ENCODE peak calls at places on chromosome 16, in six cellular contexts. One of them, this sample, is unnamed. For H3K27me3, the result is how much of the 10 kb centered on the place peaks cover.

GRCh38 chr16:80591071-80591935 is 50.5 kb downstream of the DYNLRB2 start:
- DNase-seq in astrocyte: no peak
- DNase-seq in psoas muscle: no peak
- DNase-seq in SK-N-SH: no peak
- DNase-seq in esophagus squamous epithelium: no peak
- DNase-seq in IMR-90: no peak
- DNase-seq in this sample: no peak

GRCh38 chr16:70805787-70806186 is 4.8 kb upstream of the VAC14 start:
- DNase-seq in astrocyte: peak
- DNase-seq in psoas muscle: no peak
- DNase-seq in SK-N-SH: no peak
- DNase-seq in esophagus squamous epithelium: no peak
- DNase-seq in IMR-90: peak
- DNase-seq in this sample: peak

GRCh38 chr16:20073203-20074088 is at the start of gene GPR139:
- DNase-seq in astrocyte: no peak
- DNase-seq in psoas muscle: no peak
- DNase-seq in SK-N-SH: peak
- DNase-seq in esophagus squamous epithelium: no peak
- DNase-seq in IMR-90: no peak
- DNase-seq in this sample: no peak

GRCh38 chr16:27355610-27356009 is 41.8 kb downstream of the IL4R start:
- DNase-seq in astrocyte: no peak
- DNase-seq in psoas muscle: peak
- DNase-seq in SK-N-SH: no peak
- DNase-seq in esophagus squamous epithelium: no peak
- DNase-seq in IMR-90: peak
- DNase-seq in this sample: no peak

GRCh38 chr16:47229651-47230050 is 85.9 kb upstream of the NETO2 start:
- DNase-seq in astrocyte: no peak
- DNase-seq in psoas muscle: no peak
- DNase-seq in SK-N-SH: no peak
- DNase-seq in esophagus squamous epithelium: no peak
- DNase-seq in IMR-90: no peak
- DNase-seq in this sample: no peak

GRCh38 chr16:27232061-27232841 is 28.9 kb downstream of the KDM8 start:
- DNase-seq in astrocyte: peak
- DNase-seq in psoas muscle: no peak
- DNase-seq in SK-N-SH: no peak
- DNase-seq in esophagus squamous epithelium: no peak
- DNase-seq in IMR-90: no peak
- DNase-seq in this sample: no peak

GRCh38 chr16:48435319-48435682 is 50.1 kb upstream of the SIAH1 start:
- DNase-seq in astrocyte: no peak
- DNase-seq in psoas muscle: no peak
- DNase-seq in SK-N-SH: no peak
- DNase-seq in esophagus squamous epithelium: no peak
- DNase-seq in IMR-90: no peak
- DNase-seq in this sample: no peak

GRCh38 chr16:1929105-1929504 is 10.9 kb upstream of the HS3ST6 start:
- DNase-seq in astrocyte: no peak
- DNase-seq in psoas muscle: no peak
- DNase-seq in SK-N-SH: peak
- DNase-seq in esophagus squamous epithelium: no peak
- DNase-seq in IMR-90: no peak
- DNase-seq in this sample: no peak

GRCh38 chr16:53678756-53679334 is 24.8 kb downstream of the RPGRIP1L start:
- DNase-seq in astrocyte: peak
- DNase-seq in psoas muscle: no peak
- DNase-seq in SK-N-SH: no peak
- DNase-seq in esophagus squamous epithelium: no peak
- DNase-seq in IMR-90: peak
- DNase-seq in this sample: no peak

GRCh38 chr16:15552507-15552906 is 90.4 kb downstream of the MARF1 start:
- DNase-seq in astrocyte: no peak
- DNase-seq in psoas muscle: no peak
- DNase-seq in SK-N-SH: no peak
- DNase-seq in esophagus squamous epithelium: no peak
- DNase-seq in IMR-90: no peak
- DNase-seq in this sample: no peak

GRCh38 chr16:27408012-27408601 is 6.1 kb downstream of the IL21R start:
- DNase-seq in astrocyte: peak
- DNase-seq in psoas muscle: no peak
- DNase-seq in SK-N-SH: no peak
- DNase-seq in esophagus squamous epithelium: no peak
- DNase-seq in IMR-90: peak
- DNase-seq in this sample: peak

GRCh38 chr16:24075929-24076716 is 180.0 kb upstream of the CACNG3 start:
- DNase-seq in astrocyte: no peak
- DNase-seq in psoas muscle: no peak
- DNase-seq in SK-N-SH: no peak
- DNase-seq in esophagus squamous epithelium: no peak
- DNase-seq in IMR-90: no peak
- DNase-seq in this sample: peak

GRCh38 chr16:19709381-19710136 is 8.5 kb downstream of the KNOP1 start:
- DNase-seq in astrocyte: no peak
- DNase-seq in psoas muscle: no peak
- DNase-seq in SK-N-SH: no peak
- DNase-seq in esophagus squamous epithelium: no peak
- DNase-seq in IMR-90: no peak
- DNase-seq in this sample: no peak

GRCh38 chr16:5065813-5066212 is at the start of gene C16orf89:
- DNase-seq in astrocyte: no peak
- DNase-seq in psoas muscle: no peak
- DNase-seq in SK-N-SH: no peak
- DNase-seq in esophagus squamous epithelium: no peak
- DNase-seq in IMR-90: no peak
- DNase-seq in this sample: no peak

GRCh38 chr16:69166946-69167930 is 19.7 kb upstream of the SNTB2 start:
- DNase-seq in astrocyte: peak
- DNase-seq in psoas muscle: no peak
- DNase-seq in SK-N-SH: no peak
- DNase-seq in esophagus squamous epithelium: no peak
- DNase-seq in IMR-90: peak
- DNase-seq in this sample: no peak

GRCh38 chr16:84198401-84198800 is 7.4 kb downstream of the ADAD2 start:
- DNase-seq in astrocyte: peak
- DNase-seq in psoas muscle: no peak
- DNase-seq in SK-N-SH: no peak
- DNase-seq in esophagus squamous epithelium: no peak
- DNase-seq in IMR-90: peak
- DNase-seq in this sample: peak

GRCh38 chr16:29029168-29029994 is 44.5 kb downstream of the LAT start:
- DNase-seq in astrocyte: peak
- DNase-seq in psoas muscle: no peak
- DNase-seq in SK-N-SH: no peak
- DNase-seq in esophagus squamous epithelium: no peak
- DNase-seq in IMR-90: peak
- DNase-seq in this sample: peak

GRCh38 chr16:49474741-49475140 is 101.1 kb downstream of the C16orf78 start:
- DNase-seq in astrocyte: no peak
- DNase-seq in psoas muscle: peak
- DNase-seq in SK-N-SH: no peak
- DNase-seq in esophagus squamous epithelium: no peak
- DNase-seq in IMR-90: no peak
- DNase-seq in this sample: no peak

GRCh38 chr16:57744646-57744903 is 9.0 kb downstream of the KATNB1 start:
- DNase-seq in astrocyte: no peak
- DNase-seq in psoas muscle: no peak
- DNase-seq in SK-N-SH: no peak
- DNase-seq in esophagus squamous epithelium: no peak
- DNase-seq in IMR-90: no peak
- DNase-seq in this sample: no peak

GRCh38 chr16:22681881-22682291 is 132.1 kb upstream of the HS3ST2 start:
- DNase-seq in astrocyte: no peak
- DNase-seq in psoas muscle: no peak
- DNase-seq in SK-N-SH: no peak
- DNase-seq in esophagus squamous epithelium: no peak
- DNase-seq in IMR-90: no peak
- DNase-seq in this sample: no peak

GRCh38 chr16:76780556-76780955 is 410.4 kb upstream of the MON1B start:
- DNase-seq in astrocyte: no peak
- DNase-seq in psoas muscle: no peak
- DNase-seq in SK-N-SH: no peak
- DNase-seq in esophagus squamous epithelium: no peak
- DNase-seq in IMR-90: no peak
- DNase-seq in this sample: peak

GRCh38 chr16:57132470-57132869 is 40.1 kb downstream of the CPNE2 start:
- DNase-seq in astrocyte: no peak
- DNase-seq in psoas muscle: no peak
- DNase-seq in SK-N-SH: no peak
- DNase-seq in esophagus squamous epithelium: no peak
- DNase-seq in IMR-90: no peak
- DNase-seq in this sample: no peak

GRCh38 chr16:84020353-84020752 is 22.2 kb downstream of the SLC38A8 start:
- DNase-seq in astrocyte: no peak
- DNase-seq in psoas muscle: no peak
- DNase-seq in SK-N-SH: no peak
- DNase-seq in esophagus squamous epithelium: no peak
- DNase-seq in IMR-90: no peak
- DNase-seq in this sample: no peak

GRCh38 chr16:77236063-77236511 is 36.9 kb downstream of the SYCE1L start:
- DNase-seq in astrocyte: peak
- DNase-seq in psoas muscle: peak
- DNase-seq in SK-N-SH: peak
- DNase-seq in esophagus squamous epithelium: peak
- DNase-seq in IMR-90: peak
- DNase-seq in this sample: no peak

GRCh38 chr16:56603589-56603988 is 4.8 kb upstream of the MT2A start:
- DNase-seq in astrocyte: no peak
- DNase-seq in psoas muscle: peak
- DNase-seq in SK-N-SH: peak
- DNase-seq in esophagus squamous epithelium: no peak
- DNase-seq in IMR-90: peak
- DNase-seq in this sample: no peak

GRCh38 chr16:89435051-89435450 is 55.3 kb downstream of the ANKRD11 start:
- DNase-seq in astrocyte: no peak
- DNase-seq in psoas muscle: no peak
- DNase-seq in SK-N-SH: no peak
- DNase-seq in esophagus squamous epithelium: no peak
- DNase-seq in IMR-90: no peak
- DNase-seq in this sample: no peak

GRCh38 chr16:26195225-26195624 is 503.5 kb downstream of the HS3ST4 start:
- DNase-seq in astrocyte: no peak
- DNase-seq in psoas muscle: no peak
- DNase-seq in SK-N-SH: no peak
- DNase-seq in esophagus squamous epithelium: no peak
- DNase-seq in IMR-90: no peak
- DNase-seq in this sample: no peak

GRCh38 chr16:72809446-72809845 is 238.5 kb downstream of the ZFHX3 start:
- DNase-seq in astrocyte: no peak
- DNase-seq in psoas muscle: no peak
- DNase-seq in SK-N-SH: no peak
- DNase-seq in esophagus squamous epithelium: no peak
- DNase-seq in IMR-90: no peak
- DNase-seq in this sample: no peak
- H3K27ac ChIP-seq in astrocyte: no peak
- H3K27ac ChIP-seq in psoas muscle: no peak
- H3K27ac ChIP-seq in SK-N-SH: peak
- H3K27ac ChIP-seq in esophagus squamous epithelium: no peak
- H3K27ac ChIP-seq in IMR-90: no peak
- H3K27ac ChIP-seq in this sample: no peak

GRCh38 chr16:67170948-67171649 is 761 bp downstream of the NOL3 start:
- DNase-seq in astrocyte: no peak
- DNase-seq in psoas muscle: no peak
- DNase-seq in SK-N-SH: no peak
- DNase-seq in esophagus squamous epithelium: no peak
- DNase-seq in IMR-90: peak
- DNase-seq in this sample: no peak
- H3K27me3 ChIP-seq in astrocyte: under half
- H3K27me3 ChIP-seq in psoas muscle: under half
- H3K27me3 ChIP-seq in SK-N-SH: under half
- H3K27me3 ChIP-seq in esophagus squamous epithelium: under half
- H3K27me3 ChIP-seq in IMR-90: under half
- H3K27me3 ChIP-seq in this sample: under half

GRCh38 chr16:85917012-85917411 is 18.1 kb downstream of the IRF8 start:
- DNase-seq in astrocyte: no peak
- DNase-seq in psoas muscle: no peak
- DNase-seq in SK-N-SH: no peak
- DNase-seq in esophagus squamous epithelium: no peak
- DNase-seq in IMR-90: no peak
- DNase-seq in this sample: no peak

GRCh38 chr16:85914423-85914794 is 15.4 kb downstream of the IRF8 start:
- DNase-seq in astrocyte: no peak
- DNase-seq in psoas muscle: no peak
- DNase-seq in SK-N-SH: no peak
- DNase-seq in esophagus squamous epithelium: no peak
- DNase-seq in IMR-90: no peak
- DNase-seq in this sample: no peak

GRCh38 chr16:85913688-85914422 is 14.9 kb downstream of the IRF8 start:
- DNase-seq in astrocyte: peak
- DNase-seq in psoas muscle: no peak
- DNase-seq in SK-N-SH: no peak
- DNase-seq in esophagus squamous epithelium: no peak
- DNase-seq in IMR-90: no peak
- DNase-seq in this sample: no peak

GRCh38 chr16:85916141-85916890 is 17.4 kb downstream of the IRF8 start:
- DNase-seq in astrocyte: peak
- DNase-seq in psoas muscle: no peak
- DNase-seq in SK-N-SH: no peak
- DNase-seq in esophagus squamous epithelium: no peak
- DNase-seq in IMR-90: no peak
- DNase-seq in this sample: no peak

GRCh38 chr16:85915125-85915845 is 16.3 kb downstream of the IRF8 start:
- DNase-seq in astrocyte: no peak
- DNase-seq in psoas muscle: no peak
- DNase-seq in SK-N-SH: no peak
- DNase-seq in esophagus squamous epithelium: no peak
- DNase-seq in IMR-90: no peak
- DNase-seq in this sample: no peak
- H3K27ac ChIP-seq in astrocyte: no peak
- H3K27ac ChIP-seq in psoas muscle: no peak
- H3K27ac ChIP-seq in SK-N-SH: no peak
- H3K27ac ChIP-seq in esophagus squamous epithelium: no peak
- H3K27ac ChIP-seq in IMR-90: no peak
- H3K27ac ChIP-seq in this sample: no peak

GRCh38 chr16:82181456-82182185 is 11.6 kb upstream of the MPHOSPH6 start:
- DNase-seq in astrocyte: no peak
- DNase-seq in psoas muscle: no peak
- DNase-seq in SK-N-SH: no peak
- DNase-seq in esophagus squamous epithelium: no peak
- DNase-seq in IMR-90: no peak
- DNase-seq in this sample: no peak

GRCh38 chr16:82177555-82177954 is 7.5 kb upstream of the MPHOSPH6 start:
- DNase-seq in astrocyte: no peak
- DNase-seq in psoas muscle: no peak
- DNase-seq in SK-N-SH: no peak
- DNase-seq in esophagus squamous epithelium: no peak
- DNase-seq in IMR-90: no peak
- DNase-seq in this sample: no peak

GRCh38 chr16:82175627-82176026 is 5.6 kb upstream of the MPHOSPH6 start:
- DNase-seq in astrocyte: no peak
- DNase-seq in psoas muscle: no peak
- DNase-seq in SK-N-SH: no peak
- DNase-seq in esophagus squamous epithelium: no peak
- DNase-seq in IMR-90: no peak
- DNase-seq in this sample: no peak

GRCh38 chr16:82178352-82178751 is 8.3 kb upstream of the MPHOSPH6 start:
- DNase-seq in astrocyte: no peak
- DNase-seq in psoas muscle: no peak
- DNase-seq in SK-N-SH: no peak
- DNase-seq in esophagus squamous epithelium: no peak
- DNase-seq in IMR-90: no peak
- DNase-seq in this sample: no peak

GRCh38 chr16:82176204-82176603 is 6.2 kb upstream of the MPHOSPH6 start:
- DNase-seq in astrocyte: no peak
- DNase-seq in psoas muscle: no peak
- DNase-seq in SK-N-SH: no peak
- DNase-seq in esophagus squamous epithelium: no peak
- DNase-seq in IMR-90: no peak
- DNase-seq in this sample: no peak
- H3K27me3 ChIP-seq in astrocyte: under half
- H3K27me3 ChIP-seq in psoas muscle: under half
- H3K27me3 ChIP-seq in SK-N-SH: under half
- H3K27me3 ChIP-seq in esophagus squamous epithelium: under half
- H3K27me3 ChIP-seq in IMR-90: under half
- H3K27me3 ChIP-seq in this sample: under half

This sample was measured in foreskin keratinocyte.